ENCODE peak calls at places on chromosomes 16 and 17, in eight cellular contexts. One of them, this sample, is unnamed.

GRCh38 chr16:75591001-75591852 is 25.0 kb downstream of the GABARAPL2 start:
- DNase-seq in ascending aorta: peak; percentile 81
- DNase-seq in CD4-positive, alpha-beta memory T cell: no peak
- DNase-seq in esophagus squamous epithelium: no peak
- DNase-seq in tibial artery: peak; percentile 77
- DNase-seq in neural progenitor cell: no peak
- DNase-seq in A673: peak; percentile 37
- DNase-seq in ovary: peak; percentile 60
- DNase-seq in this sample: peak; percentile 69

GRCh38 chr16:69890114-69890890 is 60.8 kb upstream of the CLEC18A start:
- DNase-seq in ascending aorta: peak; percentile 83
- DNase-seq in CD4-positive, alpha-beta memory T cell: no peak
- DNase-seq in esophagus squamous epithelium: no peak
- DNase-seq in tibial artery: peak; percentile 77
- DNase-seq in neural progenitor cell: peak; percentile 64
- DNase-seq in A673: peak; percentile 59
- DNase-seq in ovary: peak; percentile 30
- DNase-seq in this sample: peak; percentile 49

GRCh38 chr17:73595931-73596330 is 48.3 kb downstream of the SDK2 start:
- DNase-seq in ascending aorta: no peak
- DNase-seq in CD4-positive, alpha-beta memory T cell: no peak
- DNase-seq in esophagus squamous epithelium: no peak
- DNase-seq in tibial artery: no peak
- DNase-seq in neural progenitor cell: no peak
- DNase-seq in A673: no peak
- DNase-seq in ovary: no peak
- DNase-seq in this sample: no peak

GRCh38 chr17:16449121-16449570 is 33.8 kb downstream of the TRPV2 start:
- DNase-seq in ascending aorta: no peak
- DNase-seq in CD4-positive, alpha-beta memory T cell: no peak
- DNase-seq in esophagus squamous epithelium: no peak
- DNase-seq in tibial artery: no peak
- DNase-seq in neural progenitor cell: no peak
- DNase-seq in A673: no peak
- DNase-seq in ovary: no peak
- DNase-seq in this sample: no peak

GRCh38 chr17:6700948-6701307 is 12.2 kb downstream of the SLC13A5 start:
- DNase-seq in ascending aorta: no peak
- DNase-seq in CD4-positive, alpha-beta memory T cell: no peak
- DNase-seq in esophagus squamous epithelium: no peak
- DNase-seq in tibial artery: no peak
- DNase-seq in neural progenitor cell: no peak
- DNase-seq in A673: no peak
- DNase-seq in ovary: no peak
- DNase-seq in this sample: no peak

GRCh38 chr17:1730345-1731193 is 6.1 kb downstream of the WDR81 start:
- DNase-seq in ascending aorta: peak; percentile 85
- DNase-seq in CD4-positive, alpha-beta memory T cell: no peak
- DNase-seq in esophagus squamous epithelium: no peak
- DNase-seq in tibial artery: peak; percentile 88
- DNase-seq in neural progenitor cell: no peak
- DNase-seq in A673: no peak
- DNase-seq in ovary: peak; percentile 98
- DNase-seq in this sample: peak; percentile 88

GRCh38 chr16:30060354-30061194 is 5.0 kb upstream of the ALDOA start:
- DNase-seq in ascending aorta: no peak
- DNase-seq in CD4-positive, alpha-beta memory T cell: no peak
- DNase-seq in esophagus squamous epithelium: no peak
- DNase-seq in tibial artery: no peak
- DNase-seq in neural progenitor cell: no peak
- DNase-seq in A673: no peak
- DNase-seq in ovary: no peak
- DNase-seq in this sample: no peak

GRCh38 chr17:10631048-10631700 is 25.9 kb downstream of the MYH3 start:
- DNase-seq in ascending aorta: no peak
- DNase-seq in CD4-positive, alpha-beta memory T cell: peak; percentile 33
- DNase-seq in esophagus squamous epithelium: no peak
- DNase-seq in tibial artery: no peak
- DNase-seq in neural progenitor cell: peak; percentile 50
- DNase-seq in A673: peak; percentile 57
- DNase-seq in ovary: peak; percentile 34
- DNase-seq in this sample: no peak

GRCh38 chr16:67207857-67208524 is 9.1 kb downstream of the ELMO3 start:
- DNase-seq in ascending aorta: no peak
- DNase-seq in CD4-positive, alpha-beta memory T cell: no peak
- DNase-seq in esophagus squamous epithelium: no peak
- DNase-seq in tibial artery: no peak
- DNase-seq in neural progenitor cell: no peak
- DNase-seq in A673: no peak
- DNase-seq in ovary: no peak
- DNase-seq in this sample: no peak

GRCh38 chr17:78995022-78995760 is 14.4 kb downstream of the CANT1 start:
- DNase-seq in ascending aorta: peak; percentile 61
- DNase-seq in CD4-positive, alpha-beta memory T cell: no peak
- DNase-seq in esophagus squamous epithelium: no peak
- DNase-seq in tibial artery: peak; percentile 62
- DNase-seq in neural progenitor cell: no peak
- DNase-seq in A673: no peak
- DNase-seq in ovary: peak; percentile 35
- DNase-seq in this sample: no peak

GRCh38 chr16:12206031-12206748 is 229.7 kb downstream of the SNX29 start:
- DNase-seq in ascending aorta: no peak
- DNase-seq in CD4-positive, alpha-beta memory T cell: no peak
- DNase-seq in esophagus squamous epithelium: no peak
- DNase-seq in tibial artery: no peak
- DNase-seq in neural progenitor cell: no peak
- DNase-seq in A673: no peak
- DNase-seq in ovary: no peak
- DNase-seq in this sample: no peak

GRCh38 chr16:53053967-53054669 is 673 bp upstream of the CHD9 start:
- DNase-seq in ascending aorta: no peak
- DNase-seq in CD4-positive, alpha-beta memory T cell: no peak
- DNase-seq in esophagus squamous epithelium: no peak
- DNase-seq in tibial artery: peak; percentile 72
- DNase-seq in neural progenitor cell: no peak
- DNase-seq in A673: peak; percentile 48
- DNase-seq in ovary: peak; percentile 65
- DNase-seq in this sample: peak; percentile 62

GRCh38 chr16:4113358-4114256 is 2.6 kb downstream of the ADCY9 start:
- DNase-seq in ascending aorta: no peak
- DNase-seq in CD4-positive, alpha-beta memory T cell: no peak
- DNase-seq in esophagus squamous epithelium: no peak
- DNase-seq in tibial artery: no peak
- DNase-seq in neural progenitor cell: no peak
- DNase-seq in A673: no peak
- DNase-seq in ovary: no peak
- DNase-seq in this sample: peak; percentile 20
- H3K27ac ChIP-seq in ascending aorta: peak overlapping the region; percentile 71
- H3K27ac ChIP-seq in CD4-positive, alpha-beta memory T cell: no peak overlapping the region
- H3K27ac ChIP-seq in esophagus squamous epithelium: no peak overlapping the region
- H3K27ac ChIP-seq in tibial artery: no peak overlapping the region
- H3K27ac ChIP-seq in neural progenitor cell: no peak overlapping the region
- H3K27ac ChIP-seq in A673: no peak overlapping the region
- H3K27ac ChIP-seq in ovary: no peak overlapping the region
- H3K27ac ChIP-seq in this sample: peak overlapping the region; percentile 82

GRCh38 chr16:79847569-79847968 is 247.0 kb upstream of the MAF start:
- DNase-seq in ascending aorta: no peak
- DNase-seq in CD4-positive, alpha-beta memory T cell: no peak
- DNase-seq in esophagus squamous epithelium: no peak
- DNase-seq in tibial artery: no peak
- DNase-seq in neural progenitor cell: no peak
- DNase-seq in A673: no peak
- DNase-seq in ovary: no peak
- DNase-seq in this sample: no peak
- H3K27ac ChIP-seq in ascending aorta: no peak overlapping the region
- H3K27ac ChIP-seq in CD4-positive, alpha-beta memory T cell: no peak overlapping the region
- H3K27ac ChIP-seq in esophagus squamous epithelium: peak overlapping the region; percentile 82
- H3K27ac ChIP-seq in tibial artery: no peak overlapping the region
- H3K27ac ChIP-seq in neural progenitor cell: no peak overlapping the region
- H3K27ac ChIP-seq in A673: no peak overlapping the region
- H3K27ac ChIP-seq in ovary: no peak overlapping the region
- H3K27ac ChIP-seq in this sample: no peak overlapping the region

GRCh38 chr17:38731526-38732294 is 1.6 kb downstream of the CISD3 start:
- DNase-seq in ascending aorta: no peak
- DNase-seq in CD4-positive, alpha-beta memory T cell: no peak
- DNase-seq in esophagus squamous epithelium: no peak
- DNase-seq in tibial artery: no peak
- DNase-seq in neural progenitor cell: no peak
- DNase-seq in A673: no peak
- DNase-seq in ovary: no peak
- DNase-seq in this sample: no peak
- H3K27ac ChIP-seq in ascending aorta: peak overlapping the region; percentile 86
- H3K27ac ChIP-seq in CD4-positive, alpha-beta memory T cell: peak overlapping the region; percentile 72
- H3K27ac ChIP-seq in esophagus squamous epithelium: peak overlapping the region; percentile 87
- H3K27ac ChIP-seq in tibial artery: peak overlapping the region; percentile 86
- H3K27ac ChIP-seq in neural progenitor cell: no peak overlapping the region
- H3K27ac ChIP-seq in A673: no peak overlapping the region
- H3K27ac ChIP-seq in ovary: peak overlapping the region; percentile 70
- H3K27ac ChIP-seq in this sample: peak overlapping the region; percentile 97

DNA sequence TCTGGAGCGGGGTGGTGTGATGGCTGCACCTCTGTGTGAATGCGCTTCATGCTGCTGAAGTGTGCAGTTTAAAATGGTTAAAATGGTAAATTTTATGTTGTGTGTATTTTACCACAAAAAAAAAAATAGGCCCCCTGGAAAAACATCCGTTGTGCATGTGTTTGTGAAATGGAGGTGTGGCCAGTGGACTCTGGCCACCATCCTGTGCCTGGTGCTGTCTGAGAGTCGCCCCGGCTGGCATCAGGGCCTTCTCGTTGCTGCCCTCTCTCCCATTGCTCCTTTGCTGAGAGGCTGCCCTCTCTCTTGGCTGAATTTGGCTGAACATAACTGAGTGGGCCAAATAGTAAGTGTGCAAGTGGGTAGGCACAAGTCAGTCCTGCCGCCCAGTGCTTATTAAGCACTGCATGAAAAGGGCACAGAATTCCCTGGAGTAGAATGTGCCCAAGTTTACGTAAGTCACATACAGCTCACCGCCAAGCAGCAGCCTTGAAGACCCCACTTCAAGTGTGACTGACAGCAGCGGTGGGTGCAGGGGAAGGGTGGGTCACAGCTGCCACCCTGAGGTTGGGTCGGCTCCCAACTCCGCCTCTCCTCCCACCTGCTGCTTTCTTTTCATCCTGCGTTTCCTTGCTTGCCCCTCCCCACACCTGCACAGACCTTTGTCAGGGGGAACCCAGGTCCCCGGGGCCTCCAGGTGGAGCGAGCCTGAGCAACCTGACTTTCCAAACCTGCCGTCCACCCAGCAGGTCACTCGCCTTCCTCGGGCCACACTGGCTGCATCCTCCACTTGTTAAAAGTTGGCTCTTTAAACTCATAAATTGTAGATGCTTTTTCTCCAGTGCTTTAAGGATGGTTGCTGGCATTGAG is 46.8 kb downstream of the FOXK2 start:
- DNase-seq in ascending aorta: no peak
- DNase-seq in CD4-positive, alpha-beta memory T cell: no peak
- DNase-seq in esophagus squamous epithelium: no peak
- DNase-seq in tibial artery: no peak
- DNase-seq in neural progenitor cell: no peak
- DNase-seq in A673: no peak
- DNase-seq in ovary: no peak
- DNase-seq in this sample: no peak
- H3K27ac ChIP-seq in ascending aorta: no peak overlapping the region
- H3K27ac ChIP-seq in CD4-positive, alpha-beta memory T cell: no peak overlapping the region
- H3K27ac ChIP-seq in esophagus squamous epithelium: no peak overlapping the region
- H3K27ac ChIP-seq in tibial artery: no peak overlapping the region
- H3K27ac ChIP-seq in neural progenitor cell: no peak overlapping the region
- H3K27ac ChIP-seq in A673: no peak overlapping the region
- H3K27ac ChIP-seq in ovary: no peak overlapping the region
- H3K27ac ChIP-seq in this sample: peak overlapping the region; percentile 56

GRCh38 chr16:85800321-85800669 is 800 bp downstream of the COX4I1 start:
- DNase-seq in ascending aorta: no peak
- DNase-seq in CD4-positive, alpha-beta memory T cell: no peak
- DNase-seq in esophagus squamous epithelium: no peak
- DNase-seq in tibial artery: no peak
- DNase-seq in neural progenitor cell: peak; percentile 23
- DNase-seq in A673: no peak
- DNase-seq in ovary: no peak
- DNase-seq in this sample: no peak

GRCh38 chr16:85796599-85796998 is 2.7 kb downstream of the EMC8 start:
- DNase-seq in ascending aorta: no peak
- DNase-seq in CD4-positive, alpha-beta memory T cell: no peak
- DNase-seq in esophagus squamous epithelium: no peak
- DNase-seq in tibial artery: no peak
- DNase-seq in neural progenitor cell: no peak
- DNase-seq in A673: no peak
- DNase-seq in ovary: no peak
- DNase-seq in this sample: no peak

GRCh38 chr16:85799497-85800320 is at the start of the genes COX4I1 and EMC8:
- DNase-seq in ascending aorta: peak; percentile 96
- DNase-seq in CD4-positive, alpha-beta memory T cell: peak; percentile 91
- DNase-seq in esophagus squamous epithelium: peak; percentile 63
- DNase-seq in tibial artery: peak; percentile 97
- DNase-seq in neural progenitor cell: peak; percentile 97
- DNase-seq in A673: peak; percentile 95
- DNase-seq in ovary: peak; percentile 95
- DNase-seq in this sample: peak; percentile 97

GRCh38 chr16:85798901-85799496 is 345 bp downstream of the EMC8 start:
- DNase-seq in ascending aorta: no peak
- DNase-seq in CD4-positive, alpha-beta memory T cell: no peak
- DNase-seq in esophagus squamous epithelium: no peak
- DNase-seq in tibial artery: no peak
- DNase-seq in neural progenitor cell: no peak
- DNase-seq in A673: no peak
- DNase-seq in ovary: no peak
- DNase-seq in this sample: no peak

DNA sequence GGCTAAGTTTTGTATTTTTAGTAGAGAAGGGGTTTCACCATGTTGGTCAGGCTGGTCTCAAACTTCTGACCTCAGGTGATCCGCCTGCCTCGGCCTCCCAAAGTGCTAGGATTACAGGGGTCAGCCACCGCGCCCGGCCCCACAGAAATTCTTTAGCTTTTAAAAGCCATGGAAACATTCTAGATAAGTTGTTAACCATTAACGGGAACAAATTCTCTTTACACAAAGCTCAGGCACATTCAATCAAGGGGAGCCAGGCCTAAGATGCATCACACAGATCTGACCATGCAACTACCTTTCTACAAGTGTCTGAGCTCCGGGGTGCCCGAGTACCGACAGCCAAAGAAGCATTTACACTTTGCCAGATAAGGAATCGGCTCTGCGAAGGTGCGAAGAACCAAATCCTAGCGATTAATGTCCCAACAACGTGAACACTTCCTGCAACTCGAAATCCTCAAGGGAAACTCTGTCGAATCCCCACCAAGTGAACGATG is 1.0 kb downstream of the EMC8 start:
- DNase-seq in ascending aorta: no peak
- DNase-seq in CD4-positive, alpha-beta memory T cell: no peak
- DNase-seq in esophagus squamous epithelium: no peak
- DNase-seq in tibial artery: no peak
- DNase-seq in neural progenitor cell: peak; percentile 23
- DNase-seq in A673: no peak
- DNase-seq in ovary: no peak
- DNase-seq in this sample: no peak
- H3K27ac ChIP-seq in ascending aorta: no peak overlapping the region
- H3K27ac ChIP-seq in CD4-positive, alpha-beta memory T cell: peak overlapping the region; percentile 97
- H3K27ac ChIP-seq in esophagus squamous epithelium: peak overlapping the region; percentile 91
- H3K27ac ChIP-seq in tibial artery: no peak overlapping the region
- H3K27ac ChIP-seq in neural progenitor cell: no peak overlapping the region
- H3K27ac ChIP-seq in A673: peak overlapping the region; percentile 96
- H3K27ac ChIP-seq in ovary: no peak overlapping the region
- H3K27ac ChIP-seq in this sample: no peak overlapping the region

GRCh38 chr16:86577314-86577971 is 906 bp upstream of the FOXL1 start:
- DNase-seq in ascending aorta: peak; percentile 74
- DNase-seq in CD4-positive, alpha-beta memory T cell: no peak
- DNase-seq in esophagus squamous epithelium: no peak
- DNase-seq in tibial artery: peak; percentile 69
- DNase-seq in neural progenitor cell: no peak
- DNase-seq in A673: no peak
- DNase-seq in ovary: no peak
- DNase-seq in this sample: no peak
- H3K27ac ChIP-seq in ascending aorta: peak overlapping the region; percentile 91
- H3K27ac ChIP-seq in CD4-positive, alpha-beta memory T cell: no peak overlapping the region
- H3K27ac ChIP-seq in esophagus squamous epithelium: peak overlapping the region; percentile 41
- H3K27ac ChIP-seq in tibial artery: peak overlapping the region; percentile 97
- H3K27ac ChIP-seq in neural progenitor cell: no peak overlapping the region
- H3K27ac ChIP-seq in A673: no peak overlapping the region
- H3K27ac ChIP-seq in ovary: no peak overlapping the region
- H3K27ac ChIP-seq in this sample: peak overlapping the region; percentile 88

This sample was measured in left ventricle myocardium inferior.